ENCODE peak calls at places on chromosomes 1 and 21, in eight cellular contexts. S, J, K, V, Y, P, C and Q are unnamed samples.

GRCh38 chr1:25360596-25361581 is 22.8 kb downstream of the TMEM50A start:
- DNase-seq in S (peak), J (no peak), K (no peak), V (no peak), Y (no peak), P (no peak), C (no peak), Q (no peak)

GRCh38 chr1:19923137-19923952 is at the start of gene PLA2G2E:
- DNase-seq in S (no peak), J (no peak), K (no peak), V (no peak), Y (no peak), P (no peak), C (no peak), Q (no peak)

GRCh38 chr1:205703072-205703471 is 22.8 kb upstream of the SLC45A3 start:
- DNase-seq in S (no peak), J (no peak), K (no peak), V (no peak), Y (no peak), P (no peak), C (no peak), Q (no peak)

GRCh38 chr1:102776074-102776473 is 332.2 kb downstream of the COL11A1 start:
- DNase-seq in S (no peak), J (no peak), K (no peak), V (no peak), Y (no peak), P (no peak), C (no peak), Q (no peak)

GRCh38 chr1:184793967-184794366 is 39.3 kb upstream of the EDEM3 start:
- DNase-seq in S (no peak), J (no peak), K (no peak), V (no peak), Y (no peak), P (no peak), C (no peak), Q (no peak)

GRCh38 chr1:59046730-59047157 is 250.2 kb upstream of the FGGY start:
- DNase-seq in S (no peak), J (peak), K (peak), V (no peak), Y (no peak), P (no peak), C (no peak), Q (no peak)

GRCh38 chr1:175192630-175193338 is at the start of gene KIAA0040:
- DNase-seq in S (peak), J (peak), K (peak), V (peak), Y (peak), P (peak), C (peak), Q (peak)

GRCh38 chr1:209010831-209011230 is 572.7 kb upstream of the CAMK1G start:
- DNase-seq in S (no peak), J (no peak), K (no peak), V (no peak), Y (no peak), P (no peak), C (no peak), Q (no peak)

GRCh38 chr1:154856049-154856448 is 14.0 kb downstream of the KCNN3 start:
- DNase-seq in S (no peak), J (no peak), K (no peak), V (no peak), Y (no peak), P (no peak), C (no peak), Q (no peak)

GRCh38 chr1:190046231-190046630 is 431.4 kb downstream of the BRINP3 start:
- DNase-seq in S (no peak), J (no peak), K (no peak), V (no peak), Y (no peak), P (no peak), C (no peak), Q (no peak)

GRCh38 chr1:209205039-209205438 is 378.5 kb upstream of the CAMK1G start:
- DNase-seq in S (no peak), J (no peak), K (no peak), V (no peak), Y (no peak), P (no peak), C (no peak), Q (no peak)

GRCh38 chr1:219265026-219265515 is 91.4 kb downstream of the LYPLAL1 start:
- DNase-seq in S (no peak), J (no peak), K (no peak), V (no peak), Y (no peak), P (no peak), C (no peak), Q (no peak)

GRCh38 chr21:43909736-43910455 is 44.9 kb downstream of the AGPAT3 start:
- DNase-seq in S (no peak), J (no peak), K (no peak), V (no peak), Y (no peak), P (no peak), C (no peak), Q (no peak)

GRCh38 chr1:162753998-162754585 is 36.4 kb upstream of the HSD17B7 start:
- DNase-seq in S (no peak), J (no peak), K (no peak), V (no peak), Y (no peak), P (no peak), C (peak), Q (no peak)

GRCh38 chr1:203133969-203134725 is 6.6 kb downstream of the ADORA1 start:
- DNase-seq in S (no peak), J (peak), K (no peak), V (no peak), Y (no peak), P (peak), C (peak), Q (peak)

GRCh38 chr1:224747578-224747977 is 131.5 kb downstream of the CNIH3 start:
- DNase-seq in S (no peak), J (no peak), K (no peak), V (no peak), Y (no peak), P (no peak), C (no peak), Q (no peak)

GRCh38 chr1:222026280-222026679 is 284.4 kb upstream of the DUSP10 start:
- DNase-seq in S (no peak), J (no peak), K (no peak), V (no peak), Y (no peak), P (no peak), C (no peak), Q (no peak)

GRCh38 chr1:226457307-226457712 is 49.4 kb upstream of the PARP1 start:
- DNase-seq in S (peak), J (peak), K (no peak), V (no peak), Y (no peak), P (no peak), C (no peak), Q (no peak)

GRCh38 chr21:37447288-37447936 is 80.8 kb downstream of the DYRK1A start:
- DNase-seq in S (no peak), J (no peak), K (no peak), V (no peak), Y (no peak), P (no peak), C (no peak), Q (no peak)

GRCh38 chr1:36094621-36095061 is 5.9 kb downstream of the ADPRS start:
- DNase-seq in S (no peak), J (no peak), K (no peak), V (no peak), Y (no peak), P (no peak), C (no peak), Q (no peak)

GRCh38 chr1:103514920-103515503 is 10.5 kb upstream of the RNPC3 start:
- DNase-seq in S (peak), J (no peak), K (no peak), V (no peak), Y (no peak), P (no peak), C (no peak), Q (peak)

GRCh38 chr1:100793661-100794060 is 74.1 kb downstream of the VCAM1 start:
- DNase-seq in S (no peak), J (no peak), K (no peak), V (no peak), Y (no peak), P (no peak), C (no peak), Q (no peak)

GRCh38 chr1:229273507-229274232 is 2.8 kb downstream of the RAB4A start:
- DNase-seq in S (peak), J (no peak), K (peak), V (no peak), Y (no peak), P (no peak), C (no peak), Q (no peak)

GRCh38 chr1:202706851-202707250 is 3.4 kb downstream of the SYT2 start:
- DNase-seq in S (no peak), J (no peak), K (no peak), V (no peak), Y (no peak), P (no peak), C (no peak), Q (no peak)

GRCh38 chr1:152811671-152812070 is at the start of gene LCE1B:
- DNase-seq in S (no peak), J (no peak), K (no peak), V (no peak), Y (no peak), P (no peak), C (no peak), Q (no peak)

GRCh38 chr1:107966550-107966949 is 1.6 kb upstream of the VAV3 start:
- DNase-seq in S (no peak), J (no peak), K (no peak), V (no peak), Y (no peak), P (no peak), C (no peak), Q (no peak)

GRCh38 chr1:100868364-100868995 is 26.2 kb downstream of the EXTL2 start:
- DNase-seq in S (peak), J (no peak), K (no peak), V (no peak), Y (no peak), P (no peak), C (no peak), Q (no peak)

GRCh38 chr1:227938276-227938675 is 9.5 kb downstream of the WNT9A start:
- DNase-seq in S (no peak), J (peak), K (no peak), V (no peak), Y (no peak), P (no peak), C (no peak), Q (no peak)

GRCh38 chr1:227937031-227937430 is 10.7 kb downstream of the WNT9A start:
- DNase-seq in S (no peak), J (peak), K (no peak), V (no peak), Y (no peak), P (no peak), C (no peak), Q (no peak)

GRCh38 chr1:227934476-227935313 is 13.0 kb downstream of the WNT9A start:
- DNase-seq in S (peak), J (no peak), K (no peak), V (no peak), Y (peak), P (no peak), C (peak), Q (no peak)

GRCh38 chr1:227937531-227938145 is 10.1 kb downstream of the WNT9A start:
- DNase-seq in S (no peak), J (peak), K (no peak), V (no peak), Y (no peak), P (no peak), C (no peak), Q (no peak)

GRCh38 chr1:227935826-227936225 is 11.9 kb downstream of the WNT9A start:
- DNase-seq in S (no peak), J (no peak), K (no peak), V (no peak), Y (no peak), P (no peak), C (no peak), Q (no peak)
- H3K27ac ChIP-seq in S (no peak), J (no peak), K (no peak), V (no peak), Y (no peak), P (no peak), C (no peak), Q (no peak)

DNA sequence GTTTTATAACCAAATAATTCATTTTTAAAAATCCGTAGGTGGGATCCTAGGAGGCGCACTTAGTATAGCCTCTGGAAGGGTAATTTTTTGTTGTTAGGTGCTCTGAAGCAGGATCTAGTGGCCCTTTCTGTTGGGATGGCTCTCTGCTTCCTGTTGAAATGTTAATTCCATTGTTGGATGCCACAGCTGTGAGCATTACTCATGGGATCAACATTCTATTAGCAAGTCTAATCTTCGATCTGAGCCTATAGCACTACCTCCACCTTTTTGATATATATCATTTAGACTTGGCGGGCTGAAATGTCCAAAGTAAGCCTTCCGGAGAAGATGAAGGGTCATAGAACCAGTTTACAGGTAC is 1.3 kb downstream of the CXADR start:
- DNase-seq in S (no peak), J (no peak), K (no peak), V (no peak), Y (no peak), P (no peak), C (no peak), Q (no peak)
- TF ChIP-seq POLR2A in S (no peak), J (no peak), K (no peak), V (no peak), Y (no peak), P (no peak), C (no peak), Q (no peak)

GRCh38 chr1:145991799-145992412 is 4.5 kb downstream of the TXNIP start:
- DNase-seq in S (no peak), J (no peak), K (peak), V (no peak), Y (no peak), P (peak), C (peak), Q (no peak)
- H3K27ac ChIP-seq in S (no peak), J (peak), K (peak), V (peak), Y (peak), P (peak), C (peak), Q (peak)

DNA sequence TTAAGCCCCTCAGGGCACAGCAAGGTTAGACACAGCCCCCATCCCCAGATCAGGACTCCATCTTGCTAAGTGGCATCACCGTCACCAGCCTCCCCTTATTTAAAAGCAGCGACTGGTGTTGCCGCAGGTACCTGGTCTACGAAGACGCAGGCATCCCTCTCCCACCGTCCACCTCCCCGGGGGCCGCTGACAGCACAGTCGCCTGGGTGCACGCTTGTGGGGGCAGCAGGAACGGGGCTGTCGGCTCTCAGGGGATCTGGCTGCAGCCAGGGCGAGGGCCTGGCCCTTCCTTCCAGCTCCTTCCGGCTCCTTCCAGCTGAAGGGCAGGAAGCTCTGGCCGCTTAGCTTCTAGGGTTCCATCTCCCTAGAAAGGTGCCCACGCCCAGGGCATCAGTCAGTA is 17.6 kb upstream of the CCDC27 start:
- DNase-seq in S (no peak), J (no peak), K (no peak), V (no peak), Y (no peak), P (no peak), C (no peak), Q (no peak)
- TF ChIP-seq POLR2A in S (no peak), J (no peak), K (no peak), V (no peak), Y (no peak), P (no peak), C (no peak), Q (no peak)

DNA sequence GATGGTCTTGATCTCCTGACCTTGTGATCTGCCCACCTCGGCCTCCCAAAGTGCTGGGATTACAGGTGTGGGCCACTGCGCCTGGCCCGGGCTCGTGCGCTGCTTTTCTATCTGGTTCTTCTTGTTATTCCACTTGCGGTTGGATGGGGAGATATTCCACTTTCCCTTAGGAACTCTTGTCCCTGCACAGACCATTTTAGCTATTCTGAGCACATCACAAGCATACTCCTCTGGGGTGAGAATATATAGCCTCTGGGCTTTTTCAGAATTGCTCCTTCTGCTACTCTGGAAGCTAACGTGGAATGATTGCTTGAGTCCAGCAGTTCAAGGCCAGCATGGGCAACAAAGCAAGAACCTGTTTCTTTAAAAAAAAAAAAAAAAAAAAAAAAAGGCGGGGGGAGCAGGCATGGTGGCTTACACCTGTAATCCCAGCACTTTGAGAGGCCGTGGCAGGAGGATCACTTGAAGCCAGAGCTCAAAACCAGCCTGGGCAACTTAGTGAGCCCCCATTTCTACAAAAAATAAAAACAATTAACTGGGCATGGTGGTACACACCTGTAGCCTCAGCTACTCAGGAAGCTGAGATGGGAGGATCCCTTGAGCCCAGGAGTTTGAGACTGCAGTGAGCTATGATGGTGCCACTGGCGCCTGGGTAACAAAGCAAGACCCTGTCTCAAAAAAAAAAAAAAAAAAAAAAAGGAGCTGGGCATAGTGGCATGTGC is 11.9 kb upstream of the PGD start:
- DNase-seq in S (no peak), J (no peak), K (no peak), V (no peak), Y (no peak), P (no peak), C (no peak), Q (no peak)
- H3K27ac ChIP-seq in S (peak), J (peak), K (peak), V (peak), Y (no peak), P (peak), C (no peak), Q (peak)